ENCODE peak calls at places on chromosomes 6 and 20, in four cellular contexts. C is vagina, K is lower leg skin, V is mucosa of descending colon. J is an unnamed sample.

GRCh38 chr6:134614606-134615485 is 296.9 kb upstream of the SGK1 start:
- DNase-seq in C (no peak), K (no peak), V (no peak), J (no peak)

GRCh38 chr6:4809999-4810918 is 34.1 kb downstream of the CDYL start:
- DNase-seq in C (no peak), K (no peak), V (no peak), J (no peak)

GRCh38 chr6:35050291-35050987 is 90.7 kb downstream of the TCP11 start:
- DNase-seq in C (no peak), K (no peak), V (no peak), J (no peak)

GRCh38 chr6:152380993-152381898 is 255.9 kb downstream of the SYNE1 start:
- DNase-seq in C (no peak), K (peak), V (peak), J (no peak)

GRCh38 chr6:132354517-132355167 is 46.6 kb downstream of the MOXD1 start:
- DNase-seq in C (no peak), K (no peak), V (peak), J (peak)

GRCh38 chr20:54759589-54759988 is 284.2 kb downstream of the DOK5 start:
- DNase-seq in C (no peak), K (no peak), V (no peak), J (no peak)

GRCh38 chr6:111710439-111710838 is 104.8 kb upstream of the TRAF3IP2 start:
- DNase-seq in C (no peak), K (no peak), V (no peak), J (no peak)

GRCh38 chr6:57221936-57222683 is at the start of gene RAB23:
- DNase-seq in C (no peak), K (peak), V (peak), J (peak)

GRCh38 chr20:9319687-9320384 is 194.6 kb upstream of the LAMP5 start:
- DNase-seq in C (no peak), K (no peak), V (no peak), J (peak)

GRCh38 chr6:143167224-143167623 is 106.5 kb downstream of the AIG1 start:
- DNase-seq in C (no peak), K (no peak), V (no peak), J (no peak)

GRCh38 chr6:129364767-129365166 is 345.2 kb downstream of the ARHGAP18 start:
- DNase-seq in C (no peak), K (no peak), V (no peak), J (no peak)

GRCh38 chr6:18042536-18043145 is 55.2 kb upstream of the KIF13A start:
- DNase-seq in C (no peak), K (peak), V (no peak), J (no peak)

GRCh38 chr20:2178328-2179232 is 77.0 kb downstream of the STK35 start:
- DNase-seq in C (no peak), K (no peak), V (no peak), J (no peak)

GRCh38 chr6:136103763-136104311 is 146.3 kb downstream of the MTFR2 start:
- DNase-seq in C (no peak), K (no peak), V (no peak), J (no peak)

GRCh38 chr20:22921595-22922421 is 113.3 kb upstream of the SSTR4 start:
- DNase-seq in C (no peak), K (no peak), V (no peak), J (no peak)

GRCh38 chr6:5752282-5752681 is 254.4 kb downstream of the NRN1 start:
- DNase-seq in C (no peak), K (no peak), V (no peak), J (no peak)